ENCODE peak calls at places on chromosomes 5 and 9, in seven cellular contexts. One of them, this sample, is unnamed.

GRCh38 chr5:55234171-55234700 is 828 bp upstream of the CCNO start:
- DNase-seq in lower lobe of right lung: no peak
- DNase-seq in coronary artery: no peak
- DNase-seq in tibial artery: no peak
- DNase-seq in mesenchymal stem cell: peak; percentile 40
- DNase-seq in fibroblast of lung: peak; percentile 25
- DNase-seq in OCI-LY7: no peak
- DNase-seq in this sample: peak; percentile 52

GRCh38 chr5:52520171-52520570 is 267.5 kb upstream of the ITGA1 start:
- DNase-seq in lower lobe of right lung: no peak
- DNase-seq in coronary artery: no peak
- DNase-seq in tibial artery: no peak
- DNase-seq in mesenchymal stem cell: no peak
- DNase-seq in fibroblast of lung: no peak
- DNase-seq in OCI-LY7: no peak
- DNase-seq in this sample: no peak

GRCh38 chr9:88653926-88654325 is 118.9 kb downstream of the NXNL2 start:
- DNase-seq in lower lobe of right lung: no peak
- DNase-seq in coronary artery: no peak
- DNase-seq in tibial artery: no peak
- DNase-seq in mesenchymal stem cell: peak; percentile 54
- DNase-seq in fibroblast of lung: peak; percentile 75
- DNase-seq in OCI-LY7: no peak
- DNase-seq in this sample: no peak

GRCh38 chr5:60504342-60504741 is 195.6 kb downstream of the DEPDC1B start:
- DNase-seq in lower lobe of right lung: no peak
- DNase-seq in coronary artery: no peak
- DNase-seq in tibial artery: no peak
- DNase-seq in mesenchymal stem cell: no peak
- DNase-seq in fibroblast of lung: no peak
- DNase-seq in OCI-LY7: no peak
- DNase-seq in this sample: no peak

GRCh38 chr9:136011376-136011702 is 50.2 kb upstream of the UBAC1 start:
- DNase-seq in lower lobe of right lung: no peak
- DNase-seq in coronary artery: no peak
- DNase-seq in tibial artery: no peak
- DNase-seq in mesenchymal stem cell: no peak
- DNase-seq in fibroblast of lung: no peak
- DNase-seq in OCI-LY7: no peak
- DNase-seq in this sample: no peak

GRCh38 chr5:177425196-177425800 is 1.2 kb upstream of the GRK6 start:
- DNase-seq in lower lobe of right lung: no peak
- DNase-seq in coronary artery: peak; percentile 68
- DNase-seq in tibial artery: no peak
- DNase-seq in mesenchymal stem cell: no peak
- DNase-seq in fibroblast of lung: no peak
- DNase-seq in OCI-LY7: no peak
- DNase-seq in this sample: no peak

GRCh38 chr9:111597852-111598729 is 1.4 kb downstream of the PTGR1 start:
- DNase-seq in lower lobe of right lung: peak; percentile 80
- DNase-seq in coronary artery: peak; percentile 78
- DNase-seq in tibial artery: peak; percentile 80
- DNase-seq in mesenchymal stem cell: peak; percentile 71
- DNase-seq in fibroblast of lung: peak; percentile 55
- DNase-seq in OCI-LY7: peak; percentile 66
- DNase-seq in this sample: peak; percentile 79

GRCh38 chr5:133327946-133328401 is 276.2 kb downstream of the HSPA4 start:
- DNase-seq in lower lobe of right lung: no peak
- DNase-seq in coronary artery: no peak
- DNase-seq in tibial artery: no peak
- DNase-seq in mesenchymal stem cell: no peak
- DNase-seq in fibroblast of lung: no peak
- DNase-seq in OCI-LY7: no peak
- DNase-seq in this sample: no peak

GRCh38 chr9:110146371-110146770 is 61.6 kb downstream of the C9orf152 start:
- DNase-seq in lower lobe of right lung: no peak
- DNase-seq in coronary artery: no peak
- DNase-seq in tibial artery: no peak
- DNase-seq in mesenchymal stem cell: no peak
- DNase-seq in fibroblast of lung: peak; percentile 52
- DNase-seq in OCI-LY7: peak; percentile 58
- DNase-seq in this sample: no peak

GRCh38 chr9:107491081-107492053 is 1.8 kb upstream of the KLF4 start:
- DNase-seq in lower lobe of right lung: peak; percentile 51
- DNase-seq in coronary artery: peak; percentile 82
- DNase-seq in tibial artery: peak; percentile 76
- DNase-seq in mesenchymal stem cell: peak; percentile 71
- DNase-seq in fibroblast of lung: peak; percentile 12
- DNase-seq in OCI-LY7: no peak
- DNase-seq in this sample: no peak

GRCh38 chr5:40521925-40522324 is 157.8 kb upstream of the PTGER4 start:
- DNase-seq in lower lobe of right lung: no peak
- DNase-seq in coronary artery: no peak
- DNase-seq in tibial artery: no peak
- DNase-seq in mesenchymal stem cell: peak; percentile 25
- DNase-seq in fibroblast of lung: no peak
- DNase-seq in OCI-LY7: no peak
- DNase-seq in this sample: no peak

GRCh38 chr5:52784741-52785140 is 3.0 kb upstream of the ITGA1 start:
- DNase-seq in lower lobe of right lung: no peak
- DNase-seq in coronary artery: no peak
- DNase-seq in tibial artery: no peak
- DNase-seq in mesenchymal stem cell: peak; percentile 64
- DNase-seq in fibroblast of lung: no peak
- DNase-seq in OCI-LY7: no peak
- DNase-seq in this sample: no peak

GRCh38 chr5:8961219-8961618 is 584.7 kb downstream of the SEMA5A start:
- DNase-seq in lower lobe of right lung: no peak
- DNase-seq in coronary artery: no peak
- DNase-seq in tibial artery: no peak
- DNase-seq in mesenchymal stem cell: no peak
- DNase-seq in fibroblast of lung: no peak
- DNase-seq in OCI-LY7: no peak
- DNase-seq in this sample: no peak

GRCh38 chr9:106019017-106019692 is 324.8 kb downstream of the TMEM38B start:
- DNase-seq in lower lobe of right lung: no peak
- DNase-seq in coronary artery: no peak
- DNase-seq in tibial artery: no peak
- DNase-seq in mesenchymal stem cell: no peak
- DNase-seq in fibroblast of lung: no peak
- DNase-seq in OCI-LY7: no peak
- DNase-seq in this sample: no peak

GRCh38 chr5:146047396-146047795 is 58.0 kb downstream of the PLAC8L1 start:
- DNase-seq in lower lobe of right lung: no peak
- DNase-seq in coronary artery: no peak
- DNase-seq in tibial artery: no peak
- DNase-seq in mesenchymal stem cell: no peak
- DNase-seq in fibroblast of lung: peak; percentile 15
- DNase-seq in OCI-LY7: no peak
- DNase-seq in this sample: no peak

GRCh38 chr5:147901555-147901954 is 4.8 kb downstream of the C5orf46 start:
- DNase-seq in lower lobe of right lung: no peak
- DNase-seq in coronary artery: no peak
- DNase-seq in tibial artery: peak; percentile 66
- DNase-seq in mesenchymal stem cell: no peak
- DNase-seq in fibroblast of lung: peak; percentile 90
- DNase-seq in OCI-LY7: no peak
- DNase-seq in this sample: no peak

GRCh38 chr9:77712533-77713130 is 64.5 kb upstream of the GNA14 start:
- DNase-seq in lower lobe of right lung: no peak
- DNase-seq in coronary artery: no peak
- DNase-seq in tibial artery: no peak
- DNase-seq in mesenchymal stem cell: peak; percentile 83
- DNase-seq in fibroblast of lung: peak; percentile 98
- DNase-seq in OCI-LY7: no peak
- DNase-seq in this sample: peak; percentile 43

GRCh38 chr5:23302438-23302837 is 205.0 kb upstream of the PRDM9 start:
- DNase-seq in lower lobe of right lung: no peak
- DNase-seq in coronary artery: no peak
- DNase-seq in tibial artery: no peak
- DNase-seq in mesenchymal stem cell: no peak
- DNase-seq in fibroblast of lung: no peak
- DNase-seq in OCI-LY7: no peak
- DNase-seq in this sample: no peak

GRCh38 chr9:132748450-132748849 is 78.2 kb downstream of the GTF3C4 start:
- DNase-seq in lower lobe of right lung: no peak
- DNase-seq in coronary artery: peak; percentile 19
- DNase-seq in tibial artery: no peak
- DNase-seq in mesenchymal stem cell: no peak
- DNase-seq in fibroblast of lung: no peak
- DNase-seq in OCI-LY7: no peak
- DNase-seq in this sample: no peak

GRCh38 chr5:140402258-140403074 is 833 bp downstream of the ANKHD1 start:
- DNase-seq in lower lobe of right lung: peak; percentile 59
- DNase-seq in coronary artery: peak; percentile 77
- DNase-seq in tibial artery: peak; percentile 72
- DNase-seq in mesenchymal stem cell: peak; percentile 73
- DNase-seq in fibroblast of lung: peak; percentile 50
- DNase-seq in OCI-LY7: peak; percentile 73
- DNase-seq in this sample: peak; percentile 52

GRCh38 chr5:130720355-130720754 is 444.7 kb downstream of the HINT1 start:
- DNase-seq in lower lobe of right lung: no peak
- DNase-seq in coronary artery: no peak
- DNase-seq in tibial artery: no peak
- DNase-seq in mesenchymal stem cell: peak; percentile 69
- DNase-seq in fibroblast of lung: peak; percentile 41
- DNase-seq in OCI-LY7: peak; percentile 12
- DNase-seq in this sample: peak; percentile 58

GRCh38 chr5:377326-377981 is 55.9 kb downstream of the AHRR start:
- DNase-seq in lower lobe of right lung: peak; percentile 28
- DNase-seq in coronary artery: peak; percentile 62
- DNase-seq in tibial artery: peak; percentile 58
- DNase-seq in mesenchymal stem cell: no peak
- DNase-seq in fibroblast of lung: no peak
- DNase-seq in OCI-LY7: no peak
- DNase-seq in this sample: no peak

GRCh38 chr5:172417983-172418630 is 36.2 kb downstream of the SH3PXD2B start:
- DNase-seq in lower lobe of right lung: peak; percentile 88
- DNase-seq in coronary artery: peak; percentile 98
- DNase-seq in tibial artery: peak; percentile 98
- DNase-seq in mesenchymal stem cell: peak; percentile 94
- DNase-seq in fibroblast of lung: peak; percentile 98
- DNase-seq in OCI-LY7: no peak
- DNase-seq in this sample: peak; percentile 97
- H3K27ac ChIP-seq in lower lobe of right lung: peak overlapping the region; percentile 70
- H3K27ac ChIP-seq in coronary artery: peak overlapping the region; percentile 83
- H3K27ac ChIP-seq in tibial artery: peak overlapping the region; percentile 90
- H3K27ac ChIP-seq in mesenchymal stem cell: peak overlapping the region; percentile 69
- H3K27ac ChIP-seq in fibroblast of lung: peak overlapping the region; percentile 68
- H3K27ac ChIP-seq in OCI-LY7: no peak overlapping the region
- H3K27ac ChIP-seq in this sample: peak overlapping the region; percentile 96

GRCh38 chr5:14268738-14269137 is 125.6 kb downstream of the TRIO start:
- DNase-seq in lower lobe of right lung: no peak
- DNase-seq in coronary artery: no peak
- DNase-seq in tibial artery: peak; percentile 76
- DNase-seq in mesenchymal stem cell: no peak
- DNase-seq in fibroblast of lung: peak; percentile 70
- DNase-seq in OCI-LY7: no peak
- DNase-seq in this sample: no peak
- H3K27ac ChIP-seq in lower lobe of right lung: no peak overlapping the region
- H3K27ac ChIP-seq in coronary artery: peak overlapping the region; percentile 2
- H3K27ac ChIP-seq in tibial artery: peak overlapping the region; percentile 29
- H3K27ac ChIP-seq in mesenchymal stem cell: peak overlapping the region; percentile 72
- H3K27ac ChIP-seq in fibroblast of lung: peak overlapping the region; percentile 71
- H3K27ac ChIP-seq in OCI-LY7: no peak overlapping the region
- H3K27ac ChIP-seq in this sample: peak overlapping the region; percentile 70

GRCh38 chr9:19032411-19032810 is 598 bp downstream of the SAXO1 start:
- DNase-seq in lower lobe of right lung: no peak
- DNase-seq in coronary artery: no peak
- DNase-seq in tibial artery: no peak
- DNase-seq in mesenchymal stem cell: no peak
- DNase-seq in fibroblast of lung: no peak
- DNase-seq in OCI-LY7: no peak
- DNase-seq in this sample: no peak

GRCh38 chr9:19033015-19033414 is at the start of gene SAXO1:
- DNase-seq in lower lobe of right lung: no peak
- DNase-seq in coronary artery: no peak
- DNase-seq in tibial artery: no peak
- DNase-seq in mesenchymal stem cell: no peak
- DNase-seq in fibroblast of lung: no peak
- DNase-seq in OCI-LY7: no peak
- DNase-seq in this sample: no peak

GRCh38 chr9:19027825-19028224 is 5.2 kb downstream of the SAXO1 start:
- DNase-seq in lower lobe of right lung: no peak
- DNase-seq in coronary artery: no peak
- DNase-seq in tibial artery: no peak
- DNase-seq in mesenchymal stem cell: no peak
- DNase-seq in fibroblast of lung: no peak
- DNase-seq in OCI-LY7: no peak
- DNase-seq in this sample: no peak

GRCh38 chr9:19028835-19029451 is 4.1 kb downstream of the SAXO1 start:
- DNase-seq in lower lobe of right lung: no peak
- DNase-seq in coronary artery: no peak
- DNase-seq in tibial artery: no peak
- DNase-seq in mesenchymal stem cell: peak; percentile 76
- DNase-seq in fibroblast of lung: peak; percentile 54
- DNase-seq in OCI-LY7: peak; percentile 52
- DNase-seq in this sample: peak; percentile 84

GRCh38 chr9:19030899-19031298 is 2.1 kb downstream of the SAXO1 start:
- DNase-seq in lower lobe of right lung: no peak
- DNase-seq in coronary artery: no peak
- DNase-seq in tibial artery: no peak
- DNase-seq in mesenchymal stem cell: peak; percentile 3
- DNase-seq in fibroblast of lung: peak; percentile 7
- DNase-seq in OCI-LY7: no peak
- DNase-seq in this sample: no peak
- H3K27ac ChIP-seq in lower lobe of right lung: no peak overlapping the region
- H3K27ac ChIP-seq in coronary artery: no peak overlapping the region
- H3K27ac ChIP-seq in tibial artery: no peak overlapping the region
- H3K27ac ChIP-seq in mesenchymal stem cell: no peak overlapping the region
- H3K27ac ChIP-seq in fibroblast of lung: no peak overlapping the region
- H3K27ac ChIP-seq in OCI-LY7: no peak overlapping the region
- H3K27ac ChIP-seq in this sample: no peak overlapping the region

DNA sequence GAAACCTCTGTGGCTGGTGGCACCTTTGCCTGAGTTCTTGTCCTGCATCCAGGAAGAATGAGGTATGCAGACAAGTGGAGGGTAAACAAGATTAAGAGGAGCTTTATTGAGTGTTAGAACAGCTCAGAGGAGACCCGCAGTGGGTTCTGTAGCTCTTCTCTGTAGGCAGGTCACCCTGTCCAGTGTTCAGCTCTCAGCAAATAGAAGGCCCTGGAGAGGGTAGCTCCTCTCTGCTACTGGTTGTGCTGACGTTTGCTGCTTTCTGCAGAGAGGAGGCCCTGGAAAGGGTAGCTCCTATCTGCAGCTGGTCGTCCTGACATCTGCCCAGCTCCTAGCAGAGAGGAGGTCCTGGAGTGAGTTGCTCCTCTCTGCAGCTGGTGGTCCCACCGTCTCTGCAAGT is 96.8 kb upstream of the CCDC112 start:
- DNase-seq in lower lobe of right lung: no peak
- DNase-seq in coronary artery: no peak
- DNase-seq in tibial artery: no peak
- DNase-seq in mesenchymal stem cell: no peak
- DNase-seq in fibroblast of lung: no peak
- DNase-seq in OCI-LY7: no peak
- DNase-seq in this sample: no peak
- H3K27ac ChIP-seq in lower lobe of right lung: no peak overlapping the region
- H3K27ac ChIP-seq in coronary artery: no peak overlapping the region
- H3K27ac ChIP-seq in tibial artery: no peak overlapping the region
- H3K27ac ChIP-seq in mesenchymal stem cell: no peak overlapping the region
- H3K27ac ChIP-seq in fibroblast of lung: no peak overlapping the region
- H3K27ac ChIP-seq in OCI-LY7: no peak overlapping the region
- H3K27ac ChIP-seq in this sample: no peak overlapping the region